ENCODE peak calls at places on chromosomes 4 and X, in nine cellular contexts. P is adipocyte, I is B cell, A is COR-L47, U is SW480, G is T-helper 17 cell, Z is PC-3, J is NCI-H1417 treated with DMSO at 0.1 percent for 48 hours, L is SK-N-DZ. K is an unnamed sample.

GRCh38 chrX:111264397-111264796 is 5.9 kb downstream of the CAPN6 start:
- DNase-seq in P (no peak), I (no peak), A (no peak), U (no peak), G (no peak), Z (no peak), J (no peak), L (peak; percentile 79), K (no peak)

GRCh38 chrX:22666441-22666840 is 333.3 kb upstream of the DDX53 start:
- DNase-seq in P (peak; percentile 3), I (peak; percentile 39), A (no peak), U (peak; percentile 9), G (no peak), Z (peak; percentile 25), J (no peak), L (no peak), K (no peak)

GRCh38 chr4:142282870-142283431 is 563.1 kb downstream of the INPP4B start:
- DNase-seq in P (peak; percentile 66), I (no peak), A (no peak), U (no peak), G (no peak), Z (peak; percentile 53), J (no peak), L (no peak), K (no peak)

GRCh38 chr4:35772291-35772690 is 472.0 kb downstream of the ARAP2 start:
- DNase-seq in P (no peak), I (no peak), A (no peak), U (no peak), G (no peak), Z (peak; percentile 73), J (no peak), L (no peak), K (no peak)

GRCh38 chrX:107659768-107660167 is 31.5 kb downstream of the PRPS1 start:
- DNase-seq in P (peak; percentile 82), I (no peak), A (no peak), U (peak; percentile 60), G (no peak), Z (peak; percentile 62), J (no peak), L (no peak), K (peak; percentile 33)

GRCh38 chr4:105022811-105023667 is 123.6 kb upstream of the TET2 start:
- DNase-seq in P (no peak), I (no peak), A (no peak), U (no peak), G (no peak), Z (peak; percentile 84), J (no peak), L (no peak), K (no peak)

GRCh38 chr4:17478073-17478472 is 33.8 kb downstream of the QDPR start:
- DNase-seq in P (no peak), I (no peak), A (no peak), U (no peak), G (no peak), Z (no peak), J (no peak), L (no peak), K (no peak)

GRCh38 chrX:73266766-73267165 is 52.1 kb upstream of the NAP1L2 start:
- DNase-seq in P (no peak), I (no peak), A (no peak), U (no peak), G (no peak), Z (no peak), J (no peak), L (no peak), K (no peak)

GRCh38 chr4:121740796-121741409 is 24.1 kb downstream of the SMIM43 start:
- DNase-seq in P (no peak), I (no peak), A (no peak), U (no peak), G (no peak), Z (no peak), J (no peak), L (no peak), K (no peak)

K was measured in GM13977.